ENCODE peak calls at places on chromosomes 4 and X, in six cellular contexts. L is GM13977, Y is fibroblast of lung, V is upper lobe of left lung, P is GM20000, U is WTC11. X is an unnamed sample.

GRCh38 chrX:19810370-19810769 is 77.0 kb downstream of the SH3KBP1 start:
- DNase-seq in P (no peak), U (no peak), L (no peak), Y (no peak), V (no peak), X (no peak)

GRCh38 chr4:169385356-169385755 is 114.6 kb upstream of the SH3RF1 start:
- DNase-seq in Y (peak), L (no peak), V (no peak), P (no peak), U (no peak), X (no peak)

GRCh38 chr4:18568600-18568999 is 547.0 kb upstream of the LCORL start:
- DNase-seq in P (no peak), U (no peak), Y (no peak), V (no peak), L (no peak), X (no peak)

GRCh38 chr4:762211-763190 is 56.9 kb downstream of the PCGF3 start:
- DNase-seq in L (no peak), U (no peak), Y (no peak), V (no peak), P (no peak), X (no peak)

GRCh38 chrX:153968754-153969124 is 2.9 kb downstream of the HCFC1 start:
- DNase-seq in Y (no peak), U (no peak), P (no peak), L (no peak), V (no peak), X (no peak)

GRCh38 chrX:85698921-85699320 is 319.5 kb upstream of the POF1B start:
- DNase-seq in U (peak), L (no peak), V (no peak), Y (no peak), P (no peak), X (no peak)

GRCh38 chr4:124839786-124840390 is 127.4 kb upstream of the ANKRD50 start:
- DNase-seq in L (no peak), V (no peak), P (no peak), U (no peak), Y (peak), X (no peak)

GRCh38 chrX:74242050-74242449 is 61.9 kb upstream of the ZCCHC13 start:
- DNase-seq in Y (peak), V (no peak), U (no peak), L (no peak), P (no peak), X (no peak)

GRCh38 chr4:148026022-148026421 is 294.1 kb downstream of the ARHGAP10 start:
- DNase-seq in V (no peak), L (no peak), P (no peak), U (no peak), Y (peak), X (no peak)

GRCh38 chrX:111560801-111561200 is 49.4 kb downstream of the SERTM2 start:
- DNase-seq in U (no peak), V (no peak), L (no peak), P (no peak), Y (no peak), X (no peak)

GRCh38 chr4:152634110-152634760 is 45.6 kb downstream of the TMEM154 start:
- DNase-seq in Y (peak), U (no peak), L (no peak), V (no peak), P (no peak), X (no peak)

GRCh38 chr4:30770049-30770549 is 49.9 kb downstream of the PCDH7 start:
- DNase-seq in L (no peak), P (no peak), U (no peak), Y (peak), V (no peak), X (no peak)

GRCh38 chr4:41144812-41145211 is 69.5 kb downstream of the APBB2 start:
- DNase-seq in U (no peak), Y (no peak), V (no peak), P (no peak), L (no peak), X (no peak)

GRCh38 chrX:120205816-120206753 is 44.5 kb upstream of the ZBTB33 start:
- DNase-seq in V (no peak), L (no peak), U (no peak), P (no peak), Y (no peak), X (peak)

GRCh38 chr4:158172558-158173258 is at the start of gene GASK1B:
- DNase-seq in Y (peak), P (peak), U (peak), V (no peak), L (peak), X (no peak)

GRCh38 chrX:16786791-16787735 is 797 bp downstream of the TXLNG start:
- DNase-seq in P (peak), V (peak), L (peak), Y (peak), U (peak), X (no peak)

GRCh38 chrX:109782994-109783711 is 50.1 kb upstream of the ACSL4 start:
- DNase-seq in U (no peak), V (no peak), L (peak), P (peak), Y (no peak), X (no peak)

GRCh38 chrX:81261576-81261975 is 59.7 kb downstream of the SH3BGRL start:
- DNase-seq in U (no peak), Y (peak), P (no peak), L (no peak), V (no peak), X (no peak)

GRCh38 chrX:40068048-40068447 is 29.7 kb downstream of the BCOR start:
- DNase-seq in U (no peak), Y (peak), V (no peak), L (no peak), P (no peak), X (no peak)

GRCh38 chrX:40949071-40949470 is 136.2 kb upstream of the USP9X start:
- DNase-seq in U (no peak), Y (no peak), P (no peak), L (no peak), V (no peak), X (no peak)

GRCh38 chr4:102598759-102599379 is 97.7 kb downstream of the NFKB1 start:
- DNase-seq in Y (peak), P (peak), V (no peak), L (peak), U (no peak), X (no peak)

GRCh38 chrX:100685997-100686305 is 42.0 kb downstream of the SRPX2 start:
- DNase-seq in P (no peak), Y (no peak), V (no peak), L (no peak), U (no peak), X (no peak)
- TF ChIP-seq CTCF in P (no peak), Y (no peak), V (no peak), L (no peak), U (no peak), X (no peak)

GRCh38 chr4:88158038-88158359 is 440 bp downstream of the ABCG2 start:
- DNase-seq in Y (no peak), U (no peak), P (no peak), L (peak), V (no peak), X (no peak)
- TF ChIP-seq CTCF in Y (no peak), U (no peak), P (no peak), L (no peak), V (no peak), X (no peak)

DNA sequence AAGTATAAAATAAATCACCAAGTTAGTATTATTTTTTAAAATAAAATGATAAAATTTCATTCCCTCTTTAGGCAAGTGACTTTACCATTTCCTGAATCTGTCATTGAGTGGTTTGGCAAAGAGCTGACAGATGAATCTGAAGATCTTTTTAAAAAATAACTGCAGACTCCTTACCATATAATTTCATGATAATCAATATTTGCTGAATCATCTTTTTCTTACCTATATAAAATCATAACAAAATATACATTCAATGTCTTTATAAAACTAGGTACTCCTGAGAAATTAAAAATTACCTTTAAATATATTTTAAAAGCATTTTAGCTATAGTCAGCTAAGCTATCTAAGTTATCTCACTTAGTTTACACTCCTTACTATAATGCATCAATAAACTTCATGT is 17.2 kb downstream of the ANXA10 start:
- DNase-seq in P (no peak), Y (no peak), L (no peak), V (no peak), U (no peak), X (no peak)
- TF ChIP-seq CTCF in P (no peak), Y (no peak), L (no peak), V (no peak), U (no peak), X (no peak)

GRCh38 chr4:181845617-181846016 is 397.6 kb upstream of the TENM3 start:
- DNase-seq in P (no peak), Y (no peak), L (no peak), U (no peak), V (no peak), X (no peak)
- TF ChIP-seq CTCF in P (no peak), Y (no peak), L (no peak), U (no peak), V (no peak), X (no peak)